ENCODE peak calls at places on chromosomes 2 and 18, in seven cellular contexts. One of them, this sample, is unnamed.
A peak's percentile ranks its signal among the peaks of the same experiment; 100 is the strongest.

GRCh38 chr2:230899287-230899686 is 25.8 kb downstream of the GPR55 start:
- DNase-seq in GM23248: no peak
- DNase-seq in colonic mucosa: peak; percentile 17
- DNase-seq in PC-3: no peak
- DNase-seq in IMR-90: no peak
- DNase-seq in mesenchymal stem cell: no peak
- DNase-seq in HepG2: no peak
- DNase-seq in this sample: peak; percentile 63

GRCh38 chr18:54790109-54790508 is 38.2 kb upstream of the RAB27B start:
- DNase-seq in GM23248: no peak
- DNase-seq in colonic mucosa: no peak
- DNase-seq in PC-3: no peak
- DNase-seq in IMR-90: no peak
- DNase-seq in mesenchymal stem cell: no peak
- DNase-seq in HepG2: no peak
- DNase-seq in this sample: no peak

GRCh38 chr2:85536479-85536878 is 2.5 kb upstream of the MAT2A start:
- DNase-seq in GM23248: peak; percentile 93
- DNase-seq in colonic mucosa: no peak
- DNase-seq in PC-3: peak; percentile 87
- DNase-seq in IMR-90: peak; percentile 89
- DNase-seq in mesenchymal stem cell: peak; percentile 78
- DNase-seq in HepG2: no peak
- DNase-seq in this sample: no peak

GRCh38 chr2:159322419-159322818 is 35.9 kb upstream of the WDSUB1 start:
- DNase-seq in GM23248: no peak
- DNase-seq in colonic mucosa: no peak
- DNase-seq in PC-3: no peak
- DNase-seq in IMR-90: no peak
- DNase-seq in mesenchymal stem cell: no peak
- DNase-seq in HepG2: peak; percentile 19
- DNase-seq in this sample: no peak

GRCh38 chr2:233813236-233814062 is 35.3 kb downstream of the MROH2A start:
- DNase-seq in GM23248: no peak
- DNase-seq in colonic mucosa: no peak
- DNase-seq in PC-3: no peak
- DNase-seq in IMR-90: no peak
- DNase-seq in mesenchymal stem cell: no peak
- DNase-seq in HepG2: no peak
- DNase-seq in this sample: peak; percentile 13

GRCh38 chr2:222548997-222549396 is 106.9 kb downstream of the FARSB start:
- DNase-seq in GM23248: no peak
- DNase-seq in colonic mucosa: no peak
- DNase-seq in PC-3: no peak
- DNase-seq in IMR-90: no peak
- DNase-seq in mesenchymal stem cell: no peak
- DNase-seq in HepG2: no peak
- DNase-seq in this sample: peak; percentile 76

GRCh38 chr2:213232649-213233437 is 51.4 kb upstream of the SPAG16 start:
- DNase-seq in GM23248: no peak
- DNase-seq in colonic mucosa: no peak
- DNase-seq in PC-3: no peak
- DNase-seq in IMR-90: peak; percentile 29
- DNase-seq in mesenchymal stem cell: peak; percentile 24
- DNase-seq in HepG2: no peak
- DNase-seq in this sample: peak; percentile 52

GRCh38 chr2:45237850-45238542 is 228.7 kb upstream of the SIX2 start:
- DNase-seq in GM23248: peak; percentile 97
- DNase-seq in colonic mucosa: no peak
- DNase-seq in PC-3: peak; percentile 99
- DNase-seq in IMR-90: peak; percentile 95
- DNase-seq in mesenchymal stem cell: peak; percentile 74
- DNase-seq in HepG2: peak; percentile 83
- DNase-seq in this sample: no peak

GRCh38 chr2:6885968-6886367 is 8.4 kb downstream of the RSAD2 start:
- DNase-seq in GM23248: no peak
- DNase-seq in colonic mucosa: no peak
- DNase-seq in PC-3: no peak
- DNase-seq in IMR-90: no peak
- DNase-seq in mesenchymal stem cell: no peak
- DNase-seq in HepG2: no peak
- DNase-seq in this sample: no peak

GRCh38 chr18:2536493-2536892 is 34.8 kb downstream of the METTL4 start:
- DNase-seq in GM23248: no peak
- DNase-seq in colonic mucosa: no peak
- DNase-seq in PC-3: peak; percentile 18
- DNase-seq in IMR-90: peak; percentile 72
- DNase-seq in mesenchymal stem cell: peak; percentile 85
- DNase-seq in HepG2: no peak
- DNase-seq in this sample: no peak

GRCh38 chr2:152047826-152048476 is 50.9 kb downstream of the CACNB4 start:
- DNase-seq in GM23248: peak; percentile 38
- DNase-seq in colonic mucosa: no peak
- DNase-seq in PC-3: peak; percentile 21
- DNase-seq in IMR-90: no peak
- DNase-seq in mesenchymal stem cell: no peak
- DNase-seq in HepG2: peak; percentile 21
- DNase-seq in this sample: peak; percentile 55

GRCh38 chr2:72915907-72916742 is 1.2 kb upstream of the EMX1 start:
- DNase-seq in GM23248: peak; percentile 54
- DNase-seq in colonic mucosa: peak; percentile 76
- DNase-seq in PC-3: peak; percentile 58
- DNase-seq in IMR-90: no peak
- DNase-seq in mesenchymal stem cell: peak; percentile 42
- DNase-seq in HepG2: peak; percentile 60
- DNase-seq in this sample: peak; percentile 92

GRCh38 chr18:23824235-23824634 is 135.0 kb downstream of the LAMA3 start:
- DNase-seq in GM23248: no peak
- DNase-seq in colonic mucosa: no peak
- DNase-seq in PC-3: no peak
- DNase-seq in IMR-90: peak; percentile 16
- DNase-seq in mesenchymal stem cell: no peak
- DNase-seq in HepG2: no peak
- DNase-seq in this sample: no peak

GRCh38 chr2:110804915-110805314 is 72.5 kb downstream of the ACOXL start:
- DNase-seq in GM23248: no peak
- DNase-seq in colonic mucosa: no peak
- DNase-seq in PC-3: no peak
- DNase-seq in IMR-90: no peak
- DNase-seq in mesenchymal stem cell: no peak
- DNase-seq in HepG2: no peak
- DNase-seq in this sample: no peak

GRCh38 chr2:205712508-205712907 is 30.2 kb downstream of the NRP2 start:
- DNase-seq in GM23248: peak; percentile 62
- DNase-seq in colonic mucosa: no peak
- DNase-seq in PC-3: peak; percentile 43
- DNase-seq in IMR-90: peak; percentile 92
- DNase-seq in mesenchymal stem cell: peak; percentile 79
- DNase-seq in HepG2: no peak
- DNase-seq in this sample: no peak

GRCh38 chr2:97765933-97766332 is 52.6 kb downstream of the ZAP70 start:
- DNase-seq in GM23248: no peak
- DNase-seq in colonic mucosa: no peak
- DNase-seq in PC-3: no peak
- DNase-seq in IMR-90: no peak
- DNase-seq in mesenchymal stem cell: no peak
- DNase-seq in HepG2: no peak
- DNase-seq in this sample: peak; percentile 22

GRCh38 chr2:186693446-186693842 is 416 bp upstream of the FAM171B start:
- DNase-seq in GM23248: peak; percentile 17
- DNase-seq in colonic mucosa: no peak
- DNase-seq in PC-3: no peak
- DNase-seq in IMR-90: no peak
- DNase-seq in mesenchymal stem cell: no peak
- DNase-seq in HepG2: no peak
- DNase-seq in this sample: no peak

GRCh38 chr2:98917031-98917459 is 19.0 kb downstream of the CRACDL start:
- DNase-seq in GM23248: peak; percentile 94
- DNase-seq in colonic mucosa: no peak
- DNase-seq in PC-3: peak; percentile 84
- DNase-seq in IMR-90: peak; percentile 84
- DNase-seq in mesenchymal stem cell: peak; percentile 47
- DNase-seq in HepG2: no peak
- DNase-seq in this sample: no peak

GRCh38 chr2:166057363-166058169 is 70.3 kb downstream of the SCN1A start:
- DNase-seq in GM23248: peak; percentile 58
- DNase-seq in colonic mucosa: no peak
- DNase-seq in PC-3: peak; percentile 68
- DNase-seq in IMR-90: peak; percentile 45
- DNase-seq in mesenchymal stem cell: peak; percentile 15
- DNase-seq in HepG2: peak; percentile 47
- DNase-seq in this sample: no peak

GRCh38 chr2:108855194-108855593 is 68.6 kb downstream of the CCDC138 start:
- DNase-seq in GM23248: peak; percentile 34
- DNase-seq in colonic mucosa: no peak
- DNase-seq in PC-3: peak; percentile 56
- DNase-seq in IMR-90: peak; percentile 8
- DNase-seq in mesenchymal stem cell: no peak
- DNase-seq in HepG2: peak; percentile 23
- DNase-seq in this sample: no peak

DNA sequence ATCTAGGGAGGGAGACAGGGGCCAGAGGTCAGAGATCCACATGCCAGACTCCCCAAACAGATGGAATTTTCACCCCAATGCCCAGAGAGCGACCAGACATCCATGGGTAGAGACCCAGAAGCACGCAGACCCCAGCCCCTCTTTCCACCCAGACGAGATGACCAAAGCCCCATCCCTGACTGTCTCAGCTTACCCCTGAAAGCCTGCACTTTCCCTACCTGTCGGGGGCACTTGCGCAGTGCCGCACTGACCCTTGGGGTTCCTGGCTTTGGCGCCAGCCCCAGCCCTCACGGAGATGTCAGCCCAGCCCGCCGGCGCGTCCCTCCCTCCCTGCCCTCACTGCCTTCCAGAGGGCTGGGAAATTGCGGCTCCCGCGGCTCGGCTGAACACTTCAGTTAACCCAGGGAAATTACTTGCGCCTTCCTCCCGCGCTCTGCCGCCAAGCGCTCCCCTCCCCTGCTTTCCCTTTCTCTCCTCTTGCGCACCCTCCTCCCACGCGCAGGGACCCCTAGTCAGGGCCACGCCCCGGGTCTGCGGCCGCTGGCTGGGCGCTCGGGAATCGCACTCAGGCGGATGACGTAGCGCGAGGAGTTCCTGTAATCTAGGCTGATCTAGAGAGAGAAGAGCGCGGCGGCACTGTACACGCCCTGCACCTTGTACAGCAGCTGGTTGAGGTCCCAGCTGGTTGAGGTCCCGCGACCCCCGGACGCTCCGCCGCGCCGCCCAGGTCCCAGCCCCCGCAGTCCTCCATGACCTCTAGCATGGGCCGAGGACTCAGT is 12.0 kb downstream of the ALPG start:
- DNase-seq in GM23248: peak; percentile 62
- DNase-seq in colonic mucosa: no peak
- DNase-seq in PC-3: peak; percentile 27
- DNase-seq in IMR-90: no peak
- DNase-seq in mesenchymal stem cell: peak; percentile 49
- DNase-seq in HepG2: no peak
- DNase-seq in this sample: peak; percentile 77
- H3K4me3 ChIP-seq in GM23248: peak overlapping the region; percentile 57
- H3K4me3 ChIP-seq in colonic mucosa: peak overlapping the region; percentile 29
- H3K4me3 ChIP-seq in PC-3: peak overlapping the region; percentile 58
- H3K4me3 ChIP-seq in IMR-90: no peak overlapping the region
- H3K4me3 ChIP-seq in mesenchymal stem cell: peak overlapping the region; percentile 24
- H3K4me3 ChIP-seq in HepG2: no peak overlapping the region
- H3K4me3 ChIP-seq in this sample: peak overlapping the region; percentile 65

GRCh38 chr18:62939925-62940324 is 224.6 kb downstream of the PHLPP1 start:
- DNase-seq in GM23248: no peak
- DNase-seq in colonic mucosa: no peak
- DNase-seq in PC-3: no peak
- DNase-seq in IMR-90: no peak
- DNase-seq in mesenchymal stem cell: no peak
- DNase-seq in HepG2: no peak
- DNase-seq in this sample: no peak
- H3K9ac ChIP-seq in GM23248: no peak overlapping the region
- H3K9ac ChIP-seq in colonic mucosa: no peak overlapping the region
- H3K9ac ChIP-seq in PC-3: no peak overlapping the region
- H3K9ac ChIP-seq in IMR-90: no peak overlapping the region
- H3K9ac ChIP-seq in mesenchymal stem cell: no peak overlapping the region
- H3K9ac ChIP-seq in HepG2: no peak overlapping the region
- H3K9ac ChIP-seq in this sample: no peak overlapping the region

GRCh38 chr2:30361751-30362394 is 85.2 kb upstream of the LCLAT1 start:
- DNase-seq in GM23248: no peak
- DNase-seq in colonic mucosa: no peak
- DNase-seq in PC-3: peak; percentile 26
- DNase-seq in IMR-90: no peak
- DNase-seq in mesenchymal stem cell: no peak
- DNase-seq in HepG2: no peak
- DNase-seq in this sample: no peak
- H3K27ac ChIP-seq in GM23248: peak overlapping the region; percentile 76
- H3K27ac ChIP-seq in colonic mucosa: no peak overlapping the region
- H3K27ac ChIP-seq in PC-3: no peak overlapping the region
- H3K27ac ChIP-seq in IMR-90: peak overlapping the region; percentile 83
- H3K27ac ChIP-seq in mesenchymal stem cell: peak overlapping the region; percentile 75
- H3K27ac ChIP-seq in HepG2: no peak overlapping the region
- H3K27ac ChIP-seq in this sample: no peak overlapping the region

GRCh38 chr18:76459312-76459686 is 35.7 kb downstream of the ZNF516 start:
- DNase-seq in GM23248: no peak
- DNase-seq in colonic mucosa: no peak
- DNase-seq in PC-3: no peak
- DNase-seq in IMR-90: no peak
- DNase-seq in mesenchymal stem cell: no peak
- DNase-seq in HepG2: no peak
- DNase-seq in this sample: no peak

GRCh38 chr18:76460482-76460881 is 34.6 kb downstream of the ZNF516 start:
- DNase-seq in GM23248: peak; percentile 59
- DNase-seq in colonic mucosa: no peak
- DNase-seq in PC-3: no peak
- DNase-seq in IMR-90: peak; percentile 34
- DNase-seq in mesenchymal stem cell: no peak
- DNase-seq in HepG2: no peak
- DNase-seq in this sample: no peak

GRCh38 chr18:76461148-76461547 is 33.9 kb downstream of the ZNF516 start:
- DNase-seq in GM23248: no peak
- DNase-seq in colonic mucosa: no peak
- DNase-seq in PC-3: no peak
- DNase-seq in IMR-90: no peak
- DNase-seq in mesenchymal stem cell: no peak
- DNase-seq in HepG2: no peak
- DNase-seq in this sample: no peak

GRCh38 chr18:76458522-76459311 is 36.3 kb downstream of the ZNF516 start:
- DNase-seq in GM23248: no peak
- DNase-seq in colonic mucosa: no peak
- DNase-seq in PC-3: no peak
- DNase-seq in IMR-90: no peak
- DNase-seq in mesenchymal stem cell: no peak
- DNase-seq in HepG2: no peak
- DNase-seq in this sample: peak; percentile 34

DNA sequence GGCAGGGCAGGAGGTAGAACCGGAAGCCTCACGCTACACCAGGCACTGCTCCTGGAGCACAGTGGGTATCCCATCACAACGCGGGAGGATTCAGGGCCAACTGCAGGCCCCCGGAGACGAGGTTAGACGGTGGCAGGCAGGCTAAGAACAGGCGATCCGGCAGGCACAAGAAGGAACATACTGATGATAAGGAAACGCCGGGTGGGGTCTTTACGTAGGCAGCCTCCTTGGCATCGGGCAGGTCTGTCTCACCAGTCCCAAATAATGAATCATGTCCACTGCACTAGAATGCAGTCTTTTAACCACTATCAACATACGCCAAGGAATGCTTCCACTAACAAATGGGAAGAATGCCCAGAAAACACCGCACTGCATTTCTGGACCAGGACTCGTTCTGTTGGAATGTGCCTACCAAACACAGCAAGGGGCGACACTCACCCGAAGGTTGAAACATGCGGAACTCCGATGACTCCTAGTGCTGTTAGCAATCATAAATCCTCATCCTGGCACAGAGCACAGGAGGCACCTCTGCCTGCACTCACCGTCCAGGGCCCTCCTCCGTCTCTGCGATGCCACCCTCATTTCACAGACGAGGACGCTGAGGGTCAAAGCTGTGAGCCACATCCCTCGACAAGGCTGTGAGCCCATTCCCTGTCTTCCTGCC is 35.2 kb downstream of the ZNF516 start:
- DNase-seq in GM23248: peak; percentile 99
- DNase-seq in colonic mucosa: no peak
- DNase-seq in PC-3: peak; percentile 93
- DNase-seq in IMR-90: peak; percentile 100
- DNase-seq in mesenchymal stem cell: peak; percentile 88
- DNase-seq in HepG2: no peak
- DNase-seq in this sample: peak; percentile 36
- H3K4me3 ChIP-seq in GM23248: peak overlapping the region; percentile 58
- H3K4me3 ChIP-seq in colonic mucosa: no peak overlapping the region
- H3K4me3 ChIP-seq in PC-3: peak overlapping the region; percentile 40
- H3K4me3 ChIP-seq in IMR-90: no peak overlapping the region
- H3K4me3 ChIP-seq in mesenchymal stem cell: no peak overlapping the region
- H3K4me3 ChIP-seq in HepG2: no peak overlapping the region
- H3K4me3 ChIP-seq in this sample: no peak overlapping the region

This sample was measured in endodermal cell.